ENCODE peak calls at places on chromosomes 16 and 17, in eight cellular contexts. P, C, W, B, F, H, R and T are unnamed samples.

GRCh38 chr17:309361-309888 is 43.2 kb downstream of the RPH3AL start:
- DNase-seq in B (no peak), W (no peak), H (peak; percentile 40), C (no peak), R (peak; percentile 68), P (no peak), F (peak; percentile 56), T (peak; percentile 67)

GRCh38 chr17:21252875-21253645 is at the start of gene NATD1:
- DNase-seq in C (peak; percentile 95), W (peak; percentile 91), P (peak; percentile 89), R (peak; percentile 78), B (peak; percentile 78), F (peak; percentile 81), H (peak; percentile 67), T (peak; percentile 71)

GRCh38 chr17:73291260-73291801 is 20.5 kb downstream of the CDC42EP4 start:
- DNase-seq in P (peak; percentile 71), R (no peak), B (peak; percentile 96), H (no peak), F (peak; percentile 69), C (peak; percentile 92), W (peak; percentile 73), T (no peak)

GRCh38 chr17:82065193-82065637 is 389 bp downstream of the DUS1L start:
- DNase-seq in B (no peak), F (peak; percentile 57), P (no peak), R (no peak), H (no peak), W (no peak), C (no peak), T (peak; percentile 45)

GRCh38 chr16:57092786-57093301 is 461 bp downstream of the CPNE2 start:
- DNase-seq in C (peak; percentile 58), W (peak; percentile 46), H (peak; percentile 62), R (peak; percentile 37), P (peak; percentile 67), B (no peak), F (peak; percentile 57), T (peak; percentile 62)

GRCh38 chr17:41002814-41003213 is 3.1 kb upstream of the KRTAP3-2 start:
- DNase-seq in W (no peak), P (no peak), R (no peak), H (no peak), F (no peak), C (no peak), B (peak; percentile 49), T (no peak)

GRCh38 chr16:12573300-12573699 is 230.4 kb downstream of the CPPED1 start:
- DNase-seq in W (no peak), P (no peak), R (no peak), B (no peak), H (no peak), F (no peak), C (peak; percentile 26), T (no peak)

GRCh38 chr17:62800580-62800979 is 7.5 kb downstream of the MARCHF10 start:
- DNase-seq in W (peak; percentile 33), F (no peak), B (no peak), P (no peak), C (peak; percentile 28), R (no peak), H (no peak), T (no peak)

GRCh38 chr16:46922239-46922638 is 38.1 kb downstream of the GPT2 start:
- DNase-seq in C (no peak), F (no peak), R (no peak), B (no peak), P (no peak), H (no peak), W (peak; percentile 72), T (no peak)

GRCh38 chr16:46857261-46857962 is 26.4 kb upstream of the C16orf87 start:
- DNase-seq in P (no peak), C (no peak), B (peak; percentile 73), H (peak; percentile 30), F (no peak), R (peak; percentile 38), W (no peak), T (no peak)

GRCh38 chr16:50354629-50355456 is 13.9 kb downstream of the BRD7 start:
- DNase-seq in R (no peak), W (no peak), B (peak; percentile 35), C (no peak), H (no peak), F (no peak), P (no peak), T (no peak)

GRCh38 chr16:56203052-56203451 is 11.8 kb downstream of the GNAO1 start:
- DNase-seq in P (no peak), R (peak; percentile 45), H (peak; percentile 77), B (peak; percentile 20), W (no peak), F (no peak), C (no peak), T (no peak)

GRCh38 chr16:69796285-69797118 is 34.4 kb downstream of the WWP2 start:
- DNase-seq in C (peak; percentile 29), F (peak; percentile 24), B (peak; percentile 82), P (no peak), H (peak; percentile 57), R (peak; percentile 33), W (no peak), T (peak; percentile 41)

GRCh38 chr17:83159204-83160049 is 80.0 kb downstream of the METRNL start:
- DNase-seq in B (no peak), C (no peak), R (no peak), P (no peak), W (no peak), H (no peak), F (no peak), T (no peak)

GRCh38 chr17:45792995-45793755 is 9.1 kb downstream of the CRHR1 start:
- DNase-seq in H (no peak), F (no peak), R (peak; percentile 41), P (no peak), C (no peak), W (no peak), B (peak; percentile 2), T (no peak)

GRCh38 chr16:53882310-53882709 is 178.4 kb downstream of the FTO start:
- DNase-seq in B (no peak), W (no peak), P (no peak), R (no peak), F (no peak), H (no peak), C (no peak), T (no peak)

GRCh38 chr17:68035131-68035522 is 408 bp upstream of the KPNA2 start:
- DNase-seq in W (peak; percentile 94), B (no peak), F (no peak), R (peak; percentile 98), C (peak; percentile 96), P (peak; percentile 92), H (peak; percentile 97), T (peak; percentile 88)

GRCh38 chr16:2609827-2610470 is 72.1 kb downstream of the PDPK1 start:
- DNase-seq in P (peak; percentile 19), F (no peak), W (no peak), B (no peak), H (no peak), R (no peak), C (peak; percentile 14), T (no peak)

GRCh38 chr17:43018932-43019331 is 3.3 kb downstream of the VAT1 start:
- DNase-seq in H (no peak), B (peak; percentile 22), C (no peak), F (no peak), P (no peak), W (no peak), R (no peak), T (no peak)

DNA sequence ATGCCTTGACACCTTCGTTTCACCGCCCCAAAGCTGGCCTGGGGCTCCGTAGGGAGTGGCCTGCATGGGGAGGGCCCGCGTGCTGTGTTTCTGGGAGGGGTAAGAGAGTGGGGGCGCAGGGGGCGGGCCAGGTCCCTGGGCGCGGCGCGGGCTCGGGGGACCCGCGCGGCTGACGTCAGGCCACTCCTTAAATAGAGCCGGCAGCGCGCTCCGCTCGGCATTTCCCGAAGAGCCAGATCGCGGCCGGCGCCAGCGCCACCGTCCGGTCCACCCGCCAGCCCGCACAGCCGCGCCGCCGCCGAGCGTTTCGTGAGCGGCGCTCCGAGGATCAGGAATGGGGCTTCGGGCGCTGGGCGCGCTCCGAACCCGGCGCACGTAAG is at the start of gene HS3ST2:
- DNase-seq in B (peak; percentile 26), F (peak; percentile 13), H (peak; percentile 89), W (no peak), R (peak; percentile 70), C (peak; percentile 21), P (peak; percentile 40), T (peak; percentile 75)
- TF ChIP-seq CTCF in B (no peak), F (no peak), H (peak; percentile 44), W (no peak), R (peak; percentile 62), C (no peak), P (no peak), T (no peak)

GRCh38 chr16:29842732-29843346 is 20.2 kb downstream of the CDIPT start:
- DNase-seq in R (no peak), H (no peak), P (no peak), B (no peak), F (no peak), W (no peak), C (no peak), T (no peak)
- TF ChIP-seq CTCF in R (peak; percentile 29), H (peak; percentile 34), P (no peak), B (peak; percentile 14), F (no peak), W (no peak), C (no peak), T (no peak)

DNA sequence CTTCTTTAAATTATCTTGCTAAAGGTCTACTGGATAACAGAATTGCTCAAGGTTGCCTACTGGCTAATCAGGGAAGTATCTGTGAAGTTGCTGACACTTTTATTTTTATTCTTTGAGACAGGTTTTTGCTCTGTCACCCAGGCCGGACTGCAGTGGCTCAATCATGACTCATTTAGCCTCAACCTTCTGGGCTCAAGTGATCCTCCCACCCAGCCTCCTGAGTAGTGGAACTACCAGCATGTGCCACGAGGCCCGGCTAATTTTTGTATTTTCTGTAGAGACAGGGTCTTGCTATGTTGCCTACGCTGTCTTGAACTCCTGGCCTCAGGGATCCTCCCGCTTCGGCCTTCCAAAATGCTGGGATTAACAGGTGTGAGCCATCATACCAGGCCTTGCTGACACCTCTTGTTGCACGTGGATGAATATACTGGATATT is 43.1 kb downstream of the GLG1 start:
- DNase-seq in F (no peak), W (peak; percentile 33), B (peak; percentile 62), P (no peak), R (no peak), C (peak; percentile 59), H (no peak), T (no peak)
- TF ChIP-seq CTCF in F (no peak), W (no peak), B (no peak), P (no peak), R (no peak), C (no peak), H (no peak), T (no peak)

GRCh38 chr16:85346404-85347212 is 234.3 kb upstream of the CIBAR2 start:
- DNase-seq in R (no peak), B (no peak), H (no peak), W (no peak), P (no peak), F (no peak), C (no peak), T (no peak)

GRCh38 chr16:85345129-85345639 is 232.9 kb upstream of the CIBAR2 start:
- DNase-seq in H (no peak), R (no peak), C (no peak), P (no peak), W (no peak), B (no peak), F (no peak), T (no peak)

GRCh38 chr16:85348065-85348840 is 236.0 kb upstream of the CIBAR2 start:
- DNase-seq in W (no peak), R (no peak), F (no peak), B (no peak), H (no peak), C (no peak), P (no peak), T (no peak)

GRCh38 chr16:85348921-85349334 is 236.7 kb upstream of the CIBAR2 start:
- DNase-seq in H (peak; percentile 71), C (no peak), P (no peak), B (no peak), R (no peak), F (no peak), W (no peak), T (no peak)

GRCh38 chr16:85347213-85347591 is 234.9 kb upstream of the CIBAR2 start:
- DNase-seq in P (no peak), F (no peak), H (peak; percentile 77), C (peak; percentile 64), R (peak; percentile 52), B (no peak), W (peak; percentile 54), T (no peak)
- TF ChIP-seq CTCF in P (no peak), F (peak; percentile 59), H (peak; percentile 83), C (peak; percentile 14), R (peak; percentile 80), B (peak; percentile 40), W (no peak), T (no peak)